ENCODE peak calls at places on chromosomes 6 and 20, in five cellular contexts. Q is GM12891, P is HepG2, G is SK-N-SH, R is H1. K is an unnamed sample.

GRCh38 chr6:22062807-22063408 is 233.9 kb downstream of the PRL start:
- DNase-seq in Q (no peak), P (no peak), G (no peak), R (no peak), K (no peak)

GRCh38 chr20:63027425-63028389 is 20.9 kb upstream of the BHLHE23 start:
- DNase-seq in Q (no peak), P (no peak), G (peak), R (no peak), K (no peak)

GRCh38 chr6:79034865-79035264 is 43.2 kb downstream of the PHIP start:
- DNase-seq in Q (no peak), P (no peak), G (no peak), R (no peak), K (no peak)

GRCh38 chr20:47561175-47561574 is 59.5 kb downstream of the NCOA3 start:
- DNase-seq in Q (no peak), P (no peak), G (no peak), R (no peak), K (no peak)

GRCh38 chr6:3307436-3307835 is 48.7 kb downstream of the PSMG4 start:
- DNase-seq in Q (no peak), P (no peak), G (no peak), R (no peak), K (no peak)

GRCh38 chr6:21436625-21437024 is 156.9 kb upstream of the SOX4 start:
- DNase-seq in Q (no peak), P (no peak), G (no peak), R (no peak), K (no peak)

GRCh38 chr6:81981812-81982211 is 229.3 kb upstream of the TENT5A start:
- DNase-seq in Q (no peak), P (no peak), G (no peak), R (no peak), K (no peak)

GRCh38 chr20:54219751-54220426 is 12.0 kb downstream of the PFDN4 start:
- DNase-seq in Q (no peak), P (peak), G (peak), R (no peak), K (no peak)

GRCh38 chr6:134821397-134821796 is 128.5 kb downstream of the ALDH8A1 start:
- DNase-seq in Q (no peak), P (no peak), G (peak), R (no peak), K (no peak)

GRCh38 chr20:51134405-51134804 is 111.5 kb upstream of the KCNG1 start:
- DNase-seq in Q (no peak), P (no peak), G (no peak), R (no peak), K (no peak)

GRCh38 chr20:49569403-49570115 is 1.6 kb upstream of the PTGIS start:
- DNase-seq in Q (no peak), P (no peak), G (no peak), R (no peak), K (no peak)

GRCh38 chr6:53353624-53354023 is 4.9 kb upstream of the ELOVL5 start:
- DNase-seq in Q (no peak), P (no peak), G (no peak), R (no peak), K (no peak)

GRCh38 chr6:35925961-35926360 is 5.1 kb upstream of the SRPK1 start:
- DNase-seq in Q (no peak), P (no peak), G (no peak), R (no peak), K (no peak)

DNA sequence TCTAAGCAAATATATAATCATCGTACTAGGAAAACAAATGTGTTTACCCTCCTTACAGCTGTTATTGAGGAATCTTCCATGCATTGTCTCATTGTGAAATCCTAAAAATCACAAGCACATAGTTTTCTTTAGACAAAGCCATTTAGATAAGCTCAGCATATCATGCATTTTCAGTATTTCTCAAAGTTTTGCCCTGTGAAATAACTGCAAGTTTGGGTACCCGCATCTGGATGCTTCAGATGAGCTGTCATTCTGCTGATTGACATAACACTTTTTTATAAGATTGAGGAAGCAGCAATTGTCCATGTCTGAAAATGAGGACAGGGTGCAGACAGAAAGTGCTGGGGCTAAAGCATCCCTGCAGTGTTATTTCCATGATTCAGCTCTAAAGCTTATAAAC is 96.2 kb downstream of the IYD start:
- DNase-seq in Q (no peak), P (no peak), G (no peak), R (no peak), K (no peak)
- TF ChIP-seq POLR2AphosphoS5 in Q (no peak), P (no peak), G (no peak), R (no peak), K (no peak)

GRCh38 chr6:155100087-155100486 is 105.0 kb downstream of the TIAM2 start:
- DNase-seq in Q (no peak), P (no peak), G (no peak), R (no peak), K (no peak)
- TF ChIP-seq TAF1 in Q (no peak), P (no peak), G (no peak), R (no peak), K (no peak)

GRCh38 chr20:19936801-19937583 is 80.2 kb upstream of the NAA20 start:
- DNase-seq in Q (no peak), P (no peak), G (no peak), R (no peak), K (no peak)
- TF ChIP-seq POLR2AphosphoS5 in Q (no peak), P (no peak), G (no peak), R (no peak), K (no peak)

DNA sequence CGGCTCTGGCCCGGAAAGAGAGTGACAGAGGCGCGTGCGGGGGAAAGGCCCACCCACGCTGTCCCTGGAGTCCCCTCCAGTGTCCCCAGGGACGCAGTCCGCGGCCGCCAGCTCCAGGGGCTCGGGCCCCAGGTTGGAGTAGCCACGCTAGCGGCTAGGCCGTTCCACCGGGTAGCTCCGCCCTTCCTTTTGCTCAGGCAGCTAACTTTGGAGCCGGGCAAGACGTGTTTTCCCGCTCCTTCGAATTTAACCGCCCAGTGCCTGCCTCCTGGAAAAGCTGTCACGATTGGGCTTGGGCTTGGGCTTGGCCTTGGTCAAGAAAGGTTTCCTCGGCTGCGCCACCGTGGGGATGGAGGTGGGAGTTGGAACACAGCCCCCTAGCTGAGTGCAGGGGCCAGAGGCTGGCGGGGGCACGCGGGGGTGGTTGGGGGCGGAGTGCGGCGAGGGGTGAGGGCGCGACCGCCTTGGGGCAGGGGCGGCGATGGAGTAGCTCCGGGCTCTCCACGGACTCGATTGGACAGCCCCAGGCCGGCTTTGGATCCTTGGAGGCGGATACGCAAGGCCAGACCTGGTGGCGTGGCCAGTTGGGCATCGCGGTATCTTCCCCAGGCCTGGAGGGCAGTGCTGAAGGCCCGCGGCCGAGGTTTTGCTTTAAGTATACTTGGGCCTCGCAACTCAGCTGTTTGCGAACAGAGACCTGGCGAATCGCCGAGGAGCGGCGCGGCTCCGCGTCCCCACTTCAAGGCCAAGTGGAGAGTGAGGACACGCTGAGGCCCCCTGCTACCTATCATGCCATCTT is 4.5 kb downstream of the LINC00237 start:
- DNase-seq in Q (no peak), P (no peak), G (peak), R (no peak), K (no peak)
- TF ChIP-seq TAF1 in Q (no peak), P (no peak), G (no peak), R (peak), K (no peak)

GRCh38 chr20:2871111-2871465 is 2.2 kb upstream of the PTPRA start:
- DNase-seq in Q (no peak), P (no peak), G (no peak), R (no peak), K (no peak)

GRCh38 chr20:2872304-2873009 is 824 bp upstream of the PTPRA start:
- DNase-seq in Q (peak), P (peak), G (peak), R (no peak), K (no peak)

GRCh38 chr20:2873747-2874041 is 413 bp downstream of the PTPRA start:
- DNase-seq in Q (peak), P (peak), G (peak), R (no peak), K (peak)

GRCh38 chr20:2873010-2873746 is at the start of gene PTPRA:
- DNase-seq in Q (peak), P (peak), G (peak), R (peak), K (peak)

DNA sequence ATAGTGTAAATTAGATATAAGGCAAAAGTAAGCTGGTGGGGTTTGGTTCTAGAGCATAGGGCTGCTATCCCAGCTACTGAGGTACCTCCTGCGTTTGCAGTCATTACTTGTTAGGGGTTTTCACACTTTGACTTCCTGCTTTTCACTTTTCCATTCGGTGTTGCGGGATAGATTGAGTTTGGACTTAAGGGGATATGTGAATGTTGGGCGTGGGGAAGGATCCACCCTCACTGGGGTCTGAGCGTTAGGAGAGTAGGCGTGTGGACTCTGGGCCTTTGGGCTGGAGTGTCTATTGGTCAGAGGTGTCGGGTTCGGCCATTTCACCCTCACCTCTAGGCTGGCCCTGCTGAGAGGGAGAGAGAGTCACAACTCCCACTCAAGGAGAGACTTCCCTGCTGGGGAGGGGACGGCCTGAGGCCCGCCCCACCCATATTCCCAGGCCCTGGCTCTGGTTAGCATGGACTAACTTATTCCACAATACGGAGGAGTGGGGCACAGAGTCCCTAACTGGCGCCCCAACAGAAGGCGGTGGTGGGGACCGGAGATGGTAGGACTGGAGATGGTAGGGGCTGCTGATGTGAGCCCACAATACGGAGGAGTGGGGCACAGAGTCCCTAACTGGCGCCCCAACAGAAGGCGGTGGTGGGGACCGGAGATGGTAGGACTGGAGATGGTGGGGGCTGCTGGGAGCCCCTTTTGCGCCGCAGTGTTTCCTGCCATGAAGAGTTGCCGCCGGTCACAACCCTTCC is 1.6 kb upstream of the PTPRA start:
- DNase-seq in Q (no peak), P (peak), G (no peak), R (no peak), K (no peak)
- TF ChIP-seq POLR2AphosphoS5 in Q (no peak), P (no peak), G (no peak), R (no peak), K (no peak)

DNA sequence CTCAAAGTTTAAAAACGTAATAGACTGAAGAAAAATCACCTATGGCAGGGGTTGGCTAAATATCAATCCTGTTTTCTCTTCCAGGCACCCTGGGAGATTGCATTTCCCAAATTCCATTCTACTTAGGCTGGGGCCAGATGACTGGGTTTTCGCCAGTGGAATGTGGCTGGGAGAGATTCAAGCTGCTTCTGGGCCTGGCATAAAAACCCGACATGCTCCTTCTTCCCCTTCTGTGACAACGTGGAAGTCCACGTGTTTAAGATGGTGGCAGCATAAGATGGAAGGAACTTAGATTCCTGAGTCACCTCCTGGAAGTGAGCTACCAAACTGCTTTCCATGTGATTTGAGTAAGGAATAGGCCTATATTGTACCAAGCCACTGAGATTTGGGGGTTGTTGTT is 82.1 kb upstream of the CD83 start:
- DNase-seq in Q (no peak), P (no peak), G (no peak), R (peak), K (no peak)
- TF ChIP-seq TAF1 in Q (no peak), P (no peak), G (no peak), R (no peak), K (no peak)

GRCh38 chr6:41072836-41073202 is at the start of gene NFYA:
- DNase-seq in Q (peak), P (no peak), G (peak), R (no peak), K (peak)

GRCh38 chr6:41074692-41075436 is 2.1 kb downstream of the NFYA start:
- DNase-seq in Q (no peak), P (peak), G (no peak), R (no peak), K (no peak)

GRCh38 chr6:41071923-41072835 is at the start of gene OARD1:
- DNase-seq in Q (peak), P (peak), G (peak), R (peak), K (peak)

GRCh38 chr6:41073968-41074691 is 1.4 kb downstream of the NFYA start:
- DNase-seq in Q (no peak), P (no peak), G (no peak), R (no peak), K (no peak)

DNA sequence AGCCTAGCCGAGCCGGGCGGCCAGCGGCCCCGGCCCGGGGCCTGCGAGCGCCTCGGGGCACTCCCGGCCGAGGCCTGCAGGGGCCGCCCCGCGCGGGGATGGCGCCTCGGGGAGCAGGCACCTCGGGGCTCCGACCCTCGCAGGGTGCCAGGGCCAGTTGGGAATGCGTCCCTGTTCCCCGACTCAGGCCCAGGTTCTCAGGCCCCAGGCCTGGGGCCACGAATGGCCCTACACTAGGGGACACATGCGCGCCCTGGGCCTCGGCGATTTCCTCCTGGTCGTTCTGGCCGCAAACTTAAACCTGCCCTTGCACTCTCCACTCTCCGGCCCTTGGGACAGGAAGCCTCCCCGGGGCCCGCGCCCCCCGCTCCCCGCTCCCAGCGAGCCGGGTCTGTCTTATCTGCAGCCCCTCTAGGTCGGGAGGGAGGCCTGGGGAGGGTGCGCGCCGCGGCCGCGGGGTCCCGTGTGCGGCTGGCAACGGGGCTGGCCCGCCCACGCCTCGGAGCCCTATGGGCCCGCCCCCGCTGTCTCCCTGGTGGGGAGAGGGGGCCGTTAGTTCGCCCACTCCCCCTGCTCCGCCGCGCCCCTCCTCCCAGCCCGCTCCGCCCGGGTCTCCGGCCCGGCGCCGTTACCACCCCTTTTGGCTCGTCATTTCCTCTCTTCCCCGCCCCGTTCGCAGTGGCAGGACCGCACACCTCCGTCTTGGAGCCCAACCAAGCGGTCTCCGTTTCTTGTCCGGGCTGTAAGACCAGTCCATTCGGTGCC is 611 bp downstream of the NFYA start:
- DNase-seq in Q (peak), P (peak), G (peak), R (peak), K (peak)
- TF ChIP-seq POLR2AphosphoS5 in Q (peak), P (peak), G (peak), R (peak), K (peak)

GRCh38 chr6:149699150-149699549 is 18.8 kb downstream of the LATS1 start:
- DNase-seq in Q (no peak), P (no peak), G (no peak), R (no peak), K (no peak)

GRCh38 chr6:149696904-149697303 is 21.0 kb downstream of the LATS1 start:
- DNase-seq in Q (no peak), P (no peak), G (no peak), R (no peak), K (no peak)

GRCh38 chr6:149698175-149698574 is 19.7 kb downstream of the LATS1 start:
- DNase-seq in Q (no peak), P (no peak), G (no peak), R (no peak), K (no peak)

GRCh38 chr6:149701699-149702098 is 16.2 kb downstream of the LATS1 start:
- DNase-seq in Q (no peak), P (no peak), G (no peak), R (no peak), K (no peak)
- TF ChIP-seq TAF1 in Q (no peak), P (no peak), G (no peak), R (no peak), K (no peak)

GRCh38 chr6:90155114-90155513 is 141.5 kb downstream of the BACH2 start:
- DNase-seq in Q (no peak), P (no peak), G (no peak), R (no peak), K (no peak)

GRCh38 chr6:90149280-90149679 is 147.4 kb downstream of the BACH2 start:
- DNase-seq in Q (no peak), P (peak), G (no peak), R (no peak), K (no peak)

GRCh38 chr6:90148867-90149266 is 147.8 kb downstream of the BACH2 start:
- DNase-seq in Q (no peak), P (no peak), G (no peak), R (no peak), K (no peak)

GRCh38 chr6:90154666-90155065 is 142.0 kb downstream of the BACH2 start:
- DNase-seq in Q (no peak), P (no peak), G (no peak), R (no peak), K (no peak)

GRCh38 chr6:90151827-90152449 is 144.7 kb downstream of the BACH2 start:
- DNase-seq in Q (no peak), P (no peak), G (no peak), R (no peak), K (no peak)
- TF ChIP-seq POLR2AphosphoS5 in Q (no peak), P (no peak), G (no peak), R (no peak), K (no peak)

GRCh38 chr20:478949-479429 is 16.7 kb upstream of the TBC1D20 start:
- DNase-seq in Q (peak), P (peak), G (peak), R (no peak), K (peak)
- TF ChIP-seq TAF1 in Q (no peak), P (no peak), G (no peak), R (no peak), K (no peak)

K was measured in GM12892.